ENCODE peak calls at places on chromosome 18, in ten cellular contexts. R, H, Z, A, K, L, X, I, C and F are unnamed samples.

GRCh38 chr18:9135081-9135911 is 1.3 kb upstream of the ANKRD12 start:
- DNase-seq in C (peak), H (no peak), L (no peak), Z (no peak), I (no peak), A (no peak), K (no peak), R (no peak), X (no peak), F (no peak)

GRCh38 chr18:73446502-73446901 is 578.7 kb upstream of the NETO1 start:
- DNase-seq in A (no peak), C (no peak), I (no peak), K (no peak), R (no peak), Z (no peak), L (no peak), X (no peak), H (no peak), F (no peak)

GRCh38 chr18:51350081-51350480 is 152.6 kb upstream of the MEX3C start:
- DNase-seq in L (no peak), A (no peak), C (no peak), R (no peak), Z (no peak), I (no peak), X (no peak), K (no peak), H (no peak), F (no peak)

GRCh38 chr18:47619771-47620170 is 310.7 kb downstream of the SMAD2 start:
- DNase-seq in C (no peak), I (no peak), K (no peak), H (no peak), L (no peak), Z (no peak), R (no peak), X (no peak), A (no peak), F (no peak)

GRCh38 chr18:55997156-55997561 is 409.2 kb upstream of the TCF4 start:
- DNase-seq in L (no peak), H (no peak), A (peak), R (no peak), Z (no peak), I (no peak), K (no peak), X (no peak), C (no peak), F (no peak)

GRCh38 chr18:62637807-62638687 is 77.3 kb upstream of the PHLPP1 start:
- DNase-seq in K (no peak), L (peak), I (peak), C (peak), H (peak), A (peak), Z (no peak), R (no peak), X (peak), F (peak)

GRCh38 chr18:8767356-8767755 is 62.0 kb downstream of the MTCL1 start:
- DNase-seq in X (no peak), A (no peak), Z (no peak), K (no peak), L (no peak), R (no peak), C (no peak), H (no peak), I (no peak), F (no peak)

GRCh38 chr18:35736696-35737095 is 155.2 kb downstream of the GALNT1 start:
- DNase-seq in H (no peak), K (no peak), A (no peak), Z (no peak), R (no peak), L (no peak), X (no peak), C (no peak), I (no peak), F (no peak)

GRCh38 chr18:48100168-48100495 is 169.7 kb upstream of the SMAD2 start:
- DNase-seq in K (no peak), I (no peak), A (no peak), C (no peak), L (no peak), H (no peak), Z (no peak), X (no peak), R (no peak), F (no peak)

GRCh38 chr18:2911533-2911932 is 64.7 kb downstream of the EMILIN2 start:
- DNase-seq in C (no peak), Z (no peak), K (no peak), X (no peak), H (no peak), L (no peak), A (no peak), R (no peak), I (no peak), F (no peak)

GRCh38 chr18:31554776-31555175 is 36.9 kb upstream of the TTR start:
- DNase-seq in I (no peak), R (no peak), X (no peak), H (no peak), Z (no peak), L (no peak), C (no peak), K (no peak), A (no peak), F (no peak)
- TF ChIP-seq POLR2AphosphoS5 in I (no peak), R (no peak), X (no peak), H (no peak), Z (no peak), L (no peak), C (no peak), K (no peak), A (no peak), F (no peak)

GRCh38 chr18:6139007-6139406 is 243.7 kb upstream of the TMEM200C start:
- DNase-seq in I (no peak), X (no peak), K (no peak), L (no peak), A (no peak), Z (no peak), H (no peak), C (no peak), R (no peak), F (no peak)
- TF ChIP-seq POLR2AphosphoS5 in I (no peak), X (no peak), K (no peak), L (no peak), A (no peak), Z (no peak), H (no peak), C (no peak), R (no peak), F (no peak)

GRCh38 chr18:13541621-13542519 is 184.5 kb downstream of the FAM210A start:
- DNase-seq in R (no peak), A (no peak), L (no peak), K (no peak), C (no peak), I (no peak), Z (peak), X (peak), H (peak), F (no peak)
- TF ChIP-seq POLR2AphosphoS5 in R (no peak), A (no peak), L (no peak), K (no peak), C (no peak), I (no peak), Z (peak), X (peak), H (peak), F (no peak)

DNA sequence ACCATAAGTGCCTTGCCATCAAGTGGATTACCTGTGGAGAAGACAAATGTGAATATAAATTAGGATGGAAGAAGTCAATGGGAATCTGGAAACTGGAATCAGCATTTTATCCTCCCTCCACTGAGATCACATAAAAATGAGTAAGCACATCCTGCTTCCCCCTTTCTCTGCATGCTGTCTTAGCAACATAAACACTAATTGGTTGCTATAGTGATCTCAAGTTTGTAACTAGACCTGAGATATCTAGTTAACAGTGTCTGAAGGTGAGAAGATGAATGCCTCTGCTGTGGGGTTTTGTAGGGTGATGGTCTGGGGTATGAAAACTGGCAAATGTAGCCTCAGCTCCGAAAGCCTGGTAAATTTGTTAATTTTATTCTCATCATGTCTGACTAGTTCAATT is 1357.5 kb upstream of the CELF4 start:
- DNase-seq in H (no peak), R (no peak), L (no peak), X (no peak), C (no peak), I (no peak), A (peak), K (no peak), Z (no peak), F (no peak)
- TF ChIP-seq POLR2AphosphoS5 in H (no peak), R (no peak), L (no peak), X (no peak), C (no peak), I (no peak), A (no peak), K (no peak), Z (no peak), F (no peak)

GRCh38 chr18:58291131-58291530 is 247.1 kb downstream of the NEDD4L start:
- DNase-seq in I (no peak), A (no peak), X (no peak), K (no peak), C (no peak), H (no peak), R (no peak), Z (no peak), L (no peak), F (no peak)

GRCh38 chr18:58290059-58290747 is 246.2 kb downstream of the NEDD4L start:
- DNase-seq in L (no peak), R (no peak), I (no peak), X (no peak), K (no peak), Z (no peak), A (no peak), C (peak), H (no peak), F (no peak)

GRCh38 chr18:58288922-58289797 is 245.1 kb downstream of the NEDD4L start:
- DNase-seq in C (peak), L (peak), K (no peak), Z (no peak), X (no peak), A (no peak), H (no peak), R (no peak), I (no peak), F (peak)

GRCh38 chr18:58297198-58297597 is 253.2 kb downstream of the NEDD4L start:
- DNase-seq in L (no peak), R (no peak), I (no peak), H (no peak), A (no peak), Z (no peak), K (no peak), X (no peak), C (no peak), F (no peak)

DNA sequence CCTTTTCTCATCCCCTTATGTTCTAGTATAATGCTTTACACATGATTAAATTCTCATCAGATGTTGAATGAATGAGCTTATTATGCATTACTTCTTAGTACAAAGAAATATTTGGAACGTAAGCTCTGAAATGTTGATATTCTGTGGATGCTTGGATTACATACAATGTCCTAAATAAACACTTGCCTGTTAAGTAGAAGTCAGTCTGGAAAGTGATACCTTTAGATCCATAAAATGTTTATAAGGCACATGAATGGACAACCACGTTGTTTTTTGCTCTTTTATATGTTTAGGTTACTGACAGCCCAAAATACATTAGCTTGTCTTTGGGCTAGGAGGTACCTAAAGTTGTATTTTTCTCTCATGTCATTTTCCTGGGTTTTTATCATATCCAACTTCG is 248.6 kb downstream of the NEDD4L start:
- DNase-seq in R (no peak), L (no peak), K (no peak), H (no peak), I (no peak), X (no peak), A (no peak), Z (no peak), C (no peak), F (no peak)
- TF ChIP-seq POLR2AphosphoS5 in R (no peak), L (no peak), K (no peak), H (no peak), I (no peak), X (no peak), A (no peak), Z (no peak), C (no peak), F (no peak)

DNA sequence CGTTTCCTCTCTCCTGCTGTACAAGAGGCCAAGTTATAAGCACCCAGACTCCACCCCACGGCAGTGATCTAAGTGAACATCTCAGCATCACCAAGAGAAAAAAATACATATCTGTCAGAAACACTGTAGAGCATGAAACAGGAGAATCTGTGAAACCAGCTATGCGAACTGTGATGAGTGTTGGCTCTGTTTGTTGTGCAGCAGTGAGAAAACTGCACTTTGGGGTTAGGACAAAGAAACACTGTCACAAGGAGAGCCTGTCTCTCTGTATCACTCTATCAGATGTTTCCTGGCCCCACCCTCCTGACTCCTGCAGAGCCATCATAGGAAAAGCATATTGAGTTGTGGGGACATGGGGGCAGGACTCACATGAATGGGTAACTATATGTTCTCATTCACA is 87.1 kb downstream of the LAMA3 start:
- DNase-seq in H (no peak), R (no peak), C (no peak), L (no peak), I (no peak), X (no peak), Z (no peak), A (no peak), K (no peak), F (no peak)
- TF ChIP-seq POLR2AphosphoS5 in H (no peak), R (no peak), C (no peak), L (no peak), I (no peak), X (no peak), Z (no peak), A (no peak), K (no peak), F (no peak)